ENCODE peak calls at places on chromosomes 16 and 17, in six cellular contexts. One of them, this sample, is unnamed.

GRCh38 chr17:45018514-45019176 is 32.8 kb downstream of the DCAKD start:
- DNase-seq in Peyer's patch: no peak
- DNase-seq in A549: no peak
- DNase-seq in IMR-90: peak
- DNase-seq in brain microvascular endothelial cell: no peak
- DNase-seq in upper lobe of right lung: no peak
- DNase-seq in this sample: no peak

GRCh38 chr17:17030515-17031211 is 11.6 kb upstream of the MPRIP start:
- DNase-seq in Peyer's patch: peak
- DNase-seq in A549: no peak
- DNase-seq in IMR-90: no peak
- DNase-seq in brain microvascular endothelial cell: no peak
- DNase-seq in upper lobe of right lung: no peak
- DNase-seq in this sample: no peak

GRCh38 chr17:49976163-49976827 is 7.3 kb downstream of the DLX4 start:
- DNase-seq in Peyer's patch: no peak
- DNase-seq in A549: no peak
- DNase-seq in IMR-90: no peak
- DNase-seq in brain microvascular endothelial cell: no peak
- DNase-seq in upper lobe of right lung: no peak
- DNase-seq in this sample: no peak

GRCh38 chr17:55433029-55433628 is 11.5 kb upstream of the MMD start:
- DNase-seq in Peyer's patch: no peak
- DNase-seq in A549: peak
- DNase-seq in IMR-90: peak
- DNase-seq in brain microvascular endothelial cell: no peak
- DNase-seq in upper lobe of right lung: no peak
- DNase-seq in this sample: peak

GRCh38 chr16:87414251-87414680 is 22.1 kb downstream of the MAP1LC3B start:
- DNase-seq in Peyer's patch: no peak
- DNase-seq in A549: no peak
- DNase-seq in IMR-90: no peak
- DNase-seq in brain microvascular endothelial cell: no peak
- DNase-seq in upper lobe of right lung: no peak
- DNase-seq in this sample: no peak

GRCh38 chr16:31253642-31254045 is 6.1 kb upstream of the ITGAM start:
- DNase-seq in Peyer's patch: no peak
- DNase-seq in A549: peak
- DNase-seq in IMR-90: no peak
- DNase-seq in brain microvascular endothelial cell: no peak
- DNase-seq in upper lobe of right lung: no peak
- DNase-seq in this sample: no peak

GRCh38 chr17:30345527-30346075 is 11.7 kb upstream of the TMIGD1 start:
- DNase-seq in Peyer's patch: no peak
- DNase-seq in A549: no peak
- DNase-seq in IMR-90: no peak
- DNase-seq in brain microvascular endothelial cell: no peak
- DNase-seq in upper lobe of right lung: no peak
- DNase-seq in this sample: no peak

GRCh38 chr17:79072544-79072943 is 2.1 kb upstream of the ENGASE start:
- DNase-seq in Peyer's patch: peak
- DNase-seq in A549: no peak
- DNase-seq in IMR-90: no peak
- DNase-seq in brain microvascular endothelial cell: no peak
- DNase-seq in upper lobe of right lung: peak
- DNase-seq in this sample: no peak

GRCh38 chr16:29318037-29318436 is 88.5 kb downstream of the NPIPB11 start:
- DNase-seq in Peyer's patch: no peak
- DNase-seq in A549: peak
- DNase-seq in IMR-90: no peak
- DNase-seq in brain microvascular endothelial cell: no peak
- DNase-seq in upper lobe of right lung: no peak
- DNase-seq in this sample: no peak

GRCh38 chr17:64187093-64187895 is 57.4 kb upstream of the ERN1 start:
- DNase-seq in Peyer's patch: peak
- DNase-seq in A549: no peak
- DNase-seq in IMR-90: no peak
- DNase-seq in brain microvascular endothelial cell: no peak
- DNase-seq in upper lobe of right lung: no peak
- DNase-seq in this sample: no peak

GRCh38 chr16:65339062-65339461 is 217.2 kb upstream of the CDH11 start:
- DNase-seq in Peyer's patch: no peak
- DNase-seq in A549: no peak
- DNase-seq in IMR-90: no peak
- DNase-seq in brain microvascular endothelial cell: no peak
- DNase-seq in upper lobe of right lung: no peak
- DNase-seq in this sample: no peak

GRCh38 chr16:68948230-68948910 is 105.0 kb downstream of the TANGO6 start:
- DNase-seq in Peyer's patch: no peak
- DNase-seq in A549: no peak
- DNase-seq in IMR-90: peak
- DNase-seq in brain microvascular endothelial cell: no peak
- DNase-seq in upper lobe of right lung: no peak
- DNase-seq in this sample: no peak

GRCh38 chr17:37461668-37462067 is 28.0 kb upstream of the DUSP14 start:
- DNase-seq in Peyer's patch: no peak
- DNase-seq in A549: no peak
- DNase-seq in IMR-90: peak
- DNase-seq in brain microvascular endothelial cell: no peak
- DNase-seq in upper lobe of right lung: no peak
- DNase-seq in this sample: no peak

GRCh38 chr16:73171901-73172619 is 124.1 kb upstream of the ZFHX3 start:
- DNase-seq in Peyer's patch: no peak
- DNase-seq in A549: no peak
- DNase-seq in IMR-90: no peak
- DNase-seq in brain microvascular endothelial cell: no peak
- DNase-seq in upper lobe of right lung: no peak
- DNase-seq in this sample: no peak

GRCh38 chr16:27335349-27336052 is 21.7 kb downstream of the IL4R start:
- DNase-seq in Peyer's patch: no peak
- DNase-seq in A549: no peak
- DNase-seq in IMR-90: peak
- DNase-seq in brain microvascular endothelial cell: no peak
- DNase-seq in upper lobe of right lung: no peak
- DNase-seq in this sample: no peak

GRCh38 chr17:40545660-40546059 is 19.6 kb downstream of the CCR7 start:
- DNase-seq in Peyer's patch: peak
- DNase-seq in A549: no peak
- DNase-seq in IMR-90: no peak
- DNase-seq in brain microvascular endothelial cell: no peak
- DNase-seq in upper lobe of right lung: peak
- DNase-seq in this sample: no peak

GRCh38 chr17:63578769-63579111 is 22.0 kb upstream of the TACO1 start:
- DNase-seq in Peyer's patch: no peak
- DNase-seq in A549: no peak
- DNase-seq in IMR-90: no peak
- DNase-seq in brain microvascular endothelial cell: no peak
- DNase-seq in upper lobe of right lung: no peak
- DNase-seq in this sample: no peak

GRCh38 chr16:6574146-6574545 is 758.5 kb upstream of the RBFOX1 start:
- DNase-seq in Peyer's patch: no peak
- DNase-seq in A549: no peak
- DNase-seq in IMR-90: no peak
- DNase-seq in brain microvascular endothelial cell: no peak
- DNase-seq in upper lobe of right lung: no peak
- DNase-seq in this sample: no peak

GRCh38 chr16:68244903-68245853 is at the start of gene PLA2G15:
- DNase-seq in Peyer's patch: peak
- DNase-seq in A549: peak
- DNase-seq in IMR-90: peak
- DNase-seq in brain microvascular endothelial cell: peak
- DNase-seq in upper lobe of right lung: peak
- DNase-seq in this sample: peak

GRCh38 chr16:10668322-10669045 is 26.2 kb downstream of the TEKT5 start:
- DNase-seq in Peyer's patch: no peak
- DNase-seq in A549: peak
- DNase-seq in IMR-90: peak
- DNase-seq in brain microvascular endothelial cell: peak
- DNase-seq in upper lobe of right lung: no peak
- DNase-seq in this sample: no peak

GRCh38 chr17:45628019-45628418 is 137.5 kb upstream of the PLEKHM1 start:
- DNase-seq in Peyer's patch: no peak
- DNase-seq in A549: no peak
- DNase-seq in IMR-90: no peak
- DNase-seq in brain microvascular endothelial cell: no peak
- DNase-seq in upper lobe of right lung: no peak
- DNase-seq in this sample: no peak

GRCh38 chr17:57009737-57010445 is 32.0 kb downstream of the SCPEP1 start:
- DNase-seq in Peyer's patch: peak
- DNase-seq in A549: peak
- DNase-seq in IMR-90: peak
- DNase-seq in brain microvascular endothelial cell: peak
- DNase-seq in upper lobe of right lung: no peak
- DNase-seq in this sample: no peak

GRCh38 chr16:57590654-57591085 is 37.8 kb upstream of the ADGRG1 start:
- DNase-seq in Peyer's patch: no peak
- DNase-seq in A549: peak
- DNase-seq in IMR-90: peak
- DNase-seq in brain microvascular endothelial cell: peak
- DNase-seq in upper lobe of right lung: no peak
- DNase-seq in this sample: peak

GRCh38 chr17:5237541-5238016 is 2.9 kb upstream of the SCIMP start:
- DNase-seq in Peyer's patch: peak
- DNase-seq in A549: peak
- DNase-seq in IMR-90: peak
- DNase-seq in brain microvascular endothelial cell: peak
- DNase-seq in upper lobe of right lung: peak
- DNase-seq in this sample: no peak

GRCh38 chr17:28978565-28978964 is 27.2 kb upstream of the PHF12 start:
- DNase-seq in Peyer's patch: no peak
- DNase-seq in A549: no peak
- DNase-seq in IMR-90: no peak
- DNase-seq in brain microvascular endothelial cell: no peak
- DNase-seq in upper lobe of right lung: no peak
- DNase-seq in this sample: no peak

GRCh38 chr16:55562936-55563335 is 3.5 kb upstream of the CAPNS2 start:
- DNase-seq in Peyer's patch: no peak
- DNase-seq in A549: no peak
- DNase-seq in IMR-90: peak
- DNase-seq in brain microvascular endothelial cell: no peak
- DNase-seq in upper lobe of right lung: no peak
- DNase-seq in this sample: no peak

GRCh38 chr16:55567382-55567781 is 898 bp downstream of the CAPNS2 start:
- DNase-seq in Peyer's patch: no peak
- DNase-seq in A549: no peak
- DNase-seq in IMR-90: peak
- DNase-seq in brain microvascular endothelial cell: peak
- DNase-seq in upper lobe of right lung: no peak
- DNase-seq in this sample: no peak

GRCh38 chr16:55566432-55567175 is at the start of gene CAPNS2:
- DNase-seq in Peyer's patch: no peak
- DNase-seq in A549: no peak
- DNase-seq in IMR-90: no peak
- DNase-seq in brain microvascular endothelial cell: no peak
- DNase-seq in upper lobe of right lung: peak
- DNase-seq in this sample: no peak

GRCh38 chr16:55561319-55561848 is 5.1 kb upstream of the CAPNS2 start:
- DNase-seq in Peyer's patch: no peak
- DNase-seq in A549: no peak
- DNase-seq in IMR-90: no peak
- DNase-seq in brain microvascular endothelial cell: no peak
- DNase-seq in upper lobe of right lung: no peak
- DNase-seq in this sample: no peak

DNA sequence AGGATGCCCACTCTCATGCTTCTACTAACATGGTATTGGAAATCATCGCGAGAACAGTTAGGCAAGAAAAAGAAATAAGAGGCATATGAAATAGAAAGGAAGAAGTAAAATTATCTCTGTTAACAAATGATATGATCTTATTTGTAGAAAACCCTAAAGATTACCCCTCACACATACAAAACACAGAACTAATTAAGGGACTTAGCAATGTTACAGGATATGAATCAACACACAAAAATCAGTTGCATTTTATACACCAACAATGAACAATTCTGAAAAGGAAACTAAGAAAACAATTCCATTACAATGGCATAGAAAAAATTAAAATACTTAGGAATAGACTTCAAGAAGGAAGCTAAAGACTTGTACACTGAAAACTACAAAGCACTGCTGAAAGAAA is 2.7 kb upstream of the CAPNS2 start:
- DNase-seq in Peyer's patch: no peak
- DNase-seq in A549: no peak
- DNase-seq in IMR-90: no peak
- DNase-seq in brain microvascular endothelial cell: no peak
- DNase-seq in upper lobe of right lung: no peak
- DNase-seq in this sample: no peak
- H3K27ac ChIP-seq in Peyer's patch: no peak
- H3K27ac ChIP-seq in A549: no peak
- H3K27ac ChIP-seq in IMR-90: no peak
- H3K27ac ChIP-seq in brain microvascular endothelial cell: no peak
- H3K27ac ChIP-seq in upper lobe of right lung: no peak
- H3K27ac ChIP-seq in this sample: peak

GRCh38 chr17:43125967-43126910 is 1.1 kb upstream of the BRCA1 start:
- DNase-seq in Peyer's patch: no peak
- DNase-seq in A549: no peak
- DNase-seq in IMR-90: no peak
- DNase-seq in brain microvascular endothelial cell: no peak
- DNase-seq in upper lobe of right lung: no peak
- DNase-seq in this sample: no peak
- H3K27ac ChIP-seq in Peyer's patch: peak
- H3K27ac ChIP-seq in A549: peak
- H3K27ac ChIP-seq in IMR-90: peak
- H3K27ac ChIP-seq in brain microvascular endothelial cell: peak
- H3K27ac ChIP-seq in upper lobe of right lung: peak
- H3K27ac ChIP-seq in this sample: peak

GRCh38 chr17:3685174-3685812 is 10.7 kb downstream of the P2RX5 start:
- DNase-seq in Peyer's patch: no peak
- DNase-seq in A549: no peak
- DNase-seq in IMR-90: no peak
- DNase-seq in brain microvascular endothelial cell: no peak
- DNase-seq in upper lobe of right lung: no peak
- DNase-seq in this sample: no peak
- H3K27ac ChIP-seq in Peyer's patch: no peak
- H3K27ac ChIP-seq in A549: no peak
- H3K27ac ChIP-seq in IMR-90: no peak
- H3K27ac ChIP-seq in brain microvascular endothelial cell: no peak
- H3K27ac ChIP-seq in upper lobe of right lung: no peak
- H3K27ac ChIP-seq in this sample: no peak

DNA sequence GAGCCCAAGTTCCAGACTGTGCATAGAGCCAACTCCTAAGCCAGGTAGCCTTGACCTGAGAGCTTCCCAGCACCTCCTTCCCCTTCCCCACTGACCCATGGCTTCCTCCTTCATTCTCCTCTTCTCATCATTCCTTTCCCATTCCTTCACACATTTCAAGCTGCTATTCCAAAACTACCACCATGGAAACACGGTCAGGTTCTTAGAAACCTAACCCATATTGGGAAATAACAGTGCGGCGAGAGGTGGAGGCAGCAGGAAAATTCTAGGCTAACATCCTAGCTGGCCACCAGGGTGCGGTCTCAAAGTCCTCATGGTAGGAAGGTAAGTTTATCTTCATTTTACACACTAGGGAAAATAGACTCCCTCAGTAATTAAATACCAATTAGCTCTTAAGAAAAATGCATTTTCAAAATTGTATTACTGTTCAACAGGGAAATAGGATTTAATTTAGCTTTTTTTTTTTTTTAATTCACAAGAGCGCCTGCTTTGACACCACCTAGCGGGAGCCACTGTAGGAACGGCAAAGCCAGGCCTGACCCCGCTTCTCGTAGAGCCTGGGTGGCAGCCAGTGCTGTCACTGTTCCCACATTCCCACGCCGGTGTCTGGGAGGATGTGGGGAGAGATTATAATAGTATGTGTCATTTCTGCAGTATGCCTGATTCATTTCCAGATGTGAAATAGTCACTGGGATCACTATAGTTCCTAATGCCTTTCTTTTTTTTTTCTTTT is 14.0 kb upstream of the SPHK1 start:
- DNase-seq in Peyer's patch: no peak
- DNase-seq in A549: peak
- DNase-seq in IMR-90: peak
- DNase-seq in brain microvascular endothelial cell: peak
- DNase-seq in upper lobe of right lung: no peak
- DNase-seq in this sample: no peak
- H3K27ac ChIP-seq in Peyer's patch: no peak
- H3K27ac ChIP-seq in A549: no peak
- H3K27ac ChIP-seq in IMR-90: peak
- H3K27ac ChIP-seq in brain microvascular endothelial cell: peak
- H3K27ac ChIP-seq in upper lobe of right lung: no peak
- H3K27ac ChIP-seq in this sample: peak